ENCODE peak calls at places on chromosomes 13 and 19, in ten cellular contexts. Z is glomerular endothelial cell; Y is tibial nerve; R is H9; E is CD8-positive, alpha-beta memory T cell; M is ELR; W is progenitor cell of endocrine pancreas; N is omental fat pad; L is NCI-H2171; F is mammary epithelial cell. Q is an unnamed sample.

GRCh38 chr19:4580021-4580901 is 20.8 kb upstream of the SEMA6B start:
- DNase-seq in E (no peak), W (no peak), F (no peak), N (no peak), M (no peak), Y (no peak), L (peak), R (peak), Z (no peak), Q (peak)

GRCh38 chr19:42313840-42314755 is 989 bp downstream of the TMEM145 start:
- DNase-seq in L (no peak), N (no peak), M (no peak), R (no peak), W (no peak), F (no peak), Z (no peak), Y (no peak), E (no peak), Q (no peak)

GRCh38 chr19:38524369-38524768 is 90.9 kb downstream of the RYR1 start:
- DNase-seq in M (no peak), R (no peak), L (no peak), N (no peak), W (no peak), Z (no peak), E (no peak), Y (no peak), F (no peak), Q (no peak)

GRCh38 chr19:19074172-19074905 is 10.5 kb downstream of the SLC25A42 start:
- DNase-seq in N (no peak), Z (no peak), E (no peak), R (no peak), Y (no peak), L (no peak), F (no peak), W (no peak), M (no peak), Q (no peak)

GRCh38 chr19:35013047-35013819 is 13.1 kb downstream of the GRAMD1A start:
- DNase-seq in Y (peak), E (peak), R (peak), M (peak), Z (no peak), L (no peak), W (peak), F (peak), N (peak), Q (peak)

GRCh38 chr13:33264620-33264978 is 21.0 kb downstream of the STARD13 start:
- DNase-seq in W (no peak), L (no peak), M (no peak), N (no peak), F (no peak), R (no peak), Z (no peak), E (no peak), Y (no peak), Q (no peak)

GRCh38 chr13:28131646-28132045 is 6.7 kb upstream of the PAN3 start:
- DNase-seq in R (no peak), F (no peak), E (no peak), W (no peak), Z (no peak), M (no peak), Y (no peak), N (no peak), L (no peak), Q (no peak)

GRCh38 chr13:48950507-48950886 is 25.2 kb upstream of the FNDC3A start:
- DNase-seq in F (peak), E (no peak), R (no peak), N (no peak), W (no peak), Z (no peak), Y (no peak), L (no peak), M (peak), Q (no peak)

GRCh38 chr19:29001006-29001921 is 211.7 kb downstream of the UQCRFS1 start:
- DNase-seq in W (no peak), Z (no peak), Y (no peak), R (no peak), F (no peak), M (no peak), N (no peak), L (no peak), E (no peak), Q (no peak)

GRCh38 chr19:12749938-12750521 is 1.6 kb upstream of the BEST2 start:
- DNase-seq in M (peak), Y (no peak), Z (no peak), F (no peak), L (peak), W (no peak), N (no peak), E (no peak), R (no peak), Q (no peak)

GRCh38 chr13:73467103-73467502 is 408.3 kb downstream of the KLF5 start:
- DNase-seq in F (peak), N (no peak), W (no peak), R (no peak), E (no peak), Z (no peak), M (no peak), L (no peak), Y (no peak), Q (no peak)

GRCh38 chr19:3320354-3320670 is 46.1 kb upstream of the NFIC start:
- DNase-seq in L (no peak), N (no peak), Z (no peak), W (no peak), F (no peak), R (no peak), E (no peak), Y (no peak), M (no peak), Q (no peak)

GRCh38 chr19:6528544-6529121 is 2.2 kb upstream of the TNFSF9 start:
- DNase-seq in N (no peak), R (no peak), Z (no peak), E (no peak), L (no peak), Y (peak), M (no peak), F (no peak), W (no peak), Q (peak)

GRCh38 chr13:71865858-71866172 is 1.2 kb downstream of the DACH1 start:
- DNase-seq in R (peak), N (no peak), L (no peak), Y (no peak), Z (no peak), E (no peak), W (peak), F (no peak), M (peak), Q (no peak)

GRCh38 chr19:51501594-51502263 is at the start of gene SIGLEC12:
- DNase-seq in F (no peak), M (no peak), L (no peak), W (no peak), E (no peak), Y (peak), R (no peak), Z (no peak), N (no peak), Q (no peak)

GRCh38 chr19:13526552-13526951 is 20.3 kb upstream of the CACNA1A start:
- DNase-seq in E (no peak), L (no peak), Z (no peak), W (no peak), R (peak), F (peak), Y (no peak), M (peak), N (no peak), Q (peak)

GRCh38 chr19:48633148-48634035 is 3.8 kb downstream of the DBP start:
- DNase-seq in Z (no peak), R (no peak), W (no peak), M (no peak), L (no peak), E (no peak), N (no peak), F (no peak), Y (no peak), Q (peak)

GRCh38 chr13:110723598-110723997 is 10.1 kb downstream of the ING1 start:
- DNase-seq in Y (no peak), Z (no peak), E (no peak), R (no peak), L (no peak), M (no peak), F (no peak), W (no peak), N (no peak), Q (no peak)

GRCh38 chr19:33686687-33687541 is 65.2 kb downstream of the CHST8 start:
- DNase-seq in M (no peak), R (no peak), W (no peak), Z (no peak), N (peak), L (no peak), E (peak), Y (no peak), F (no peak), Q (no peak)

GRCh38 chr19:7456964-7457541 is 31.8 kb downstream of the PEX11G start:
- DNase-seq in N (no peak), F (peak), R (no peak), L (no peak), W (no peak), M (peak), Z (no peak), Y (no peak), E (no peak), Q (no peak)

GRCh38 chr13:57408312-57408711 is 223.2 kb upstream of the PCDH17 start:
- DNase-seq in R (no peak), W (no peak), N (no peak), M (no peak), F (no peak), E (no peak), Z (no peak), L (no peak), Y (no peak), Q (no peak)

GRCh38 chr13:99842379-99842778 is 129.2 kb downstream of the ZIC5 start:
- DNase-seq in W (no peak), Z (no peak), L (no peak), M (no peak), F (no peak), E (no peak), Y (no peak), N (no peak), R (no peak), Q (no peak)

Q was measured in endodermal cell.